ENCODE peak calls at places on chromosomes 7 and 10, in five cellular contexts. A is left colon; Y is right atrium auricular region; G is left ventricle myocardium superior; X is stimulated activated CD4-positive, alpha-beta T cell treated with anti-CD3 and anti-CD28 coated beads, Interleukin-1b, Interleukin-23, amount 100 ng/mL, for 24 hours. Z is an unnamed sample.

GRCh38 chr10:78571286-78571685 is 497.5 kb upstream of the ZMIZ1 start:
- DNase-seq in A (no peak), Y (no peak), G (no peak), X (no peak), Z (no peak)

GRCh38 chr10:21521910-21522533 is 3.5 kb downstream of the SKIDA1 start:
- DNase-seq in A (no peak), Y (no peak), G (no peak), X (no peak), Z (no peak)

GRCh38 chr7:50307368-50308012 is 3.0 kb downstream of the IKZF1 start:
- DNase-seq in A (no peak), Y (no peak), G (no peak), X (no peak), Z (no peak)

GRCh38 chr10:82319046-82319445 is 444.1 kb downstream of the NRG3 start:
- DNase-seq in A (no peak), Y (no peak), G (no peak), X (no peak), Z (no peak)

GRCh38 chr10:91163709-91164474 is 56.6 kb upstream of the PCGF5 start:
- DNase-seq in A (peak), Y (peak), G (peak), X (peak), Z (peak)

GRCh38 chr7:46450871-46451270 is 529.8 kb upstream of the IGFBP3 start:
- DNase-seq in A (no peak), Y (no peak), G (no peak), X (no peak), Z (no peak)

GRCh38 chr10:124180947-124181549 is 87.7 kb upstream of the CHST15 start:
- DNase-seq in A (no peak), Y (peak), G (no peak), X (no peak), Z (peak)

GRCh38 chr10:65787571-65787970 is 1138.3 kb upstream of the LRRTM3 start:
- DNase-seq in A (no peak), Y (no peak), G (no peak), X (no peak), Z (no peak)

GRCh38 chr7:73739387-73739767 is 775 bp upstream of the ABHD11 start:
- DNase-seq in A (no peak), Y (no peak), G (no peak), X (no peak), Z (no peak)

GRCh38 chr10:33115720-33116119 is 157.7 kb upstream of the ITGB1 start:
- DNase-seq in A (no peak), Y (no peak), G (no peak), X (no peak), Z (no peak)

GRCh38 chr7:139292821-139293220 is 48.3 kb upstream of the FMC1 start:
- DNase-seq in A (no peak), Y (no peak), G (no peak), X (no peak), Z (no peak)

GRCh38 chr10:92438220-92438619 is 135.7 kb downstream of the IDE start:
- DNase-seq in A (no peak), Y (no peak), G (no peak), X (no peak), Z (no peak)

GRCh38 chr7:37385787-37386186 is 62.9 kb downstream of the ELMO1 start:
- DNase-seq in A (no peak), Y (peak), G (no peak), X (no peak), Z (no peak)